ENCODE peak calls at places on chromosomes 1 and 21, in six cellular contexts. V, N, Z, J, D and W are unnamed samples.

GRCh38 chr21:15195768-15196167 is 131.0 kb upstream of the NRIP1 start:
- DNase-seq in V (no peak), N (no peak), Z (no peak), J (no peak), D (no peak), W (no peak)

GRCh38 chr1:204623365-204623893 is 62.1 kb downstream of the LRRN2 start:
- DNase-seq in V (peak), N (peak), Z (no peak), J (peak), D (no peak), W (no peak)

GRCh38 chr1:13498553-13498952 is 15.2 kb downstream of the LRRC38 start:
- DNase-seq in V (no peak), N (no peak), Z (no peak), J (no peak), D (no peak), W (no peak)

GRCh38 chr1:29713857-29714256 is 477.5 kb downstream of the PTPRU start:
- DNase-seq in V (peak), N (no peak), Z (no peak), J (peak), D (no peak), W (no peak)

GRCh38 chr21:37087188-37087587 is 14.1 kb downstream of the TTC3 start:
- DNase-seq in V (peak), N (peak), Z (no peak), J (peak), D (no peak), W (no peak)

GRCh38 chr1:23081376-23081775 is 62.1 kb downstream of the KDM1A start:
- DNase-seq in V (no peak), N (no peak), Z (no peak), J (peak), D (no peak), W (no peak)

GRCh38 chr1:99992760-99993467 is 23.1 kb downstream of the SLC35A3 start:
- DNase-seq in V (no peak), N (no peak), Z (no peak), J (peak), D (no peak), W (no peak)

GRCh38 chr1:9589719-9590157 is 1.0 kb downstream of the TMEM201 start:
- DNase-seq in V (peak), N (no peak), Z (no peak), J (no peak), D (no peak), W (no peak)

GRCh38 chr1:230215049-230215448 is 148.0 kb downstream of the GALNT2 start:
- DNase-seq in V (peak), N (peak), Z (peak), J (peak), D (no peak), W (no peak)

GRCh38 chr1:151918156-151918555 is 8.8 kb upstream of the THEM4 start:
- DNase-seq in V (no peak), N (no peak), Z (no peak), J (no peak), D (no peak), W (no peak)

GRCh38 chr1:189211742-189212141 is 1265.9 kb downstream of the BRINP3 start:
- DNase-seq in V (peak), N (no peak), Z (no peak), J (peak), D (no peak), W (no peak)

GRCh38 chr1:147618077-147618569 is 52.2 kb downstream of the ACP6 start:
- DNase-seq in V (no peak), N (no peak), Z (no peak), J (no peak), D (no peak), W (no peak)

GRCh38 chr1:210754931-210755670 is 378.8 kb downstream of the KCNH1 start:
- DNase-seq in V (peak), N (no peak), Z (no peak), J (no peak), D (no peak), W (no peak)

GRCh38 chr1:109613396-109614147 is 5.8 kb downstream of the GNAT2 start:
- DNase-seq in V (peak), N (no peak), Z (no peak), J (peak), D (no peak), W (no peak)

GRCh38 chr1:169601096-169601881 is 15.0 kb upstream of the F5 start:
- DNase-seq in V (peak), N (no peak), Z (no peak), J (peak), D (peak), W (peak)

GRCh38 chr1:152623203-152623844 is 421 bp upstream of the LCE3A start:
- DNase-seq in V (no peak), N (no peak), Z (no peak), J (no peak), D (peak), W (peak)

GRCh38 chr1:117346206-117346928 is 20.9 kb upstream of the MAN1A2 start:
- DNase-seq in V (no peak), N (no peak), Z (no peak), J (no peak), D (no peak), W (no peak)

GRCh38 chr1:41153750-41154274 is 88.3 kb downstream of the SCMH1 start:
- DNase-seq in V (no peak), N (no peak), Z (no peak), J (no peak), D (no peak), W (no peak)

GRCh38 chr1:31666290-31666963 is 21.8 kb upstream of the PEF1 start:
- DNase-seq in V (peak), N (peak), Z (no peak), J (peak), D (no peak), W (no peak)

GRCh38 chr1:52365091-52365745 is 787 bp downstream of the CC2D1B start:
- DNase-seq in V (peak), N (peak), Z (peak), J (peak), D (no peak), W (no peak)

GRCh38 chr21:44006017-44006624 is 6.0 kb upstream of the TRAPPC10 start:
- DNase-seq in V (peak), N (peak), Z (no peak), J (peak), D (no peak), W (no peak)

GRCh38 chr1:56527548-56528302 is 51.6 kb downstream of the PLPP3 start:
- DNase-seq in V (no peak), N (peak), Z (no peak), J (no peak), D (no peak), W (no peak)

GRCh38 chr21:25836396-25836795 is 101.6 kb downstream of the GABPA start:
- DNase-seq in V (no peak), N (no peak), Z (no peak), J (peak), D (no peak), W (no peak)

GRCh38 chr1:203197625-203198024 is 11.1 kb upstream of the CHI3L1 start:
- DNase-seq in V (peak), N (no peak), Z (no peak), J (peak), D (no peak), W (no peak)

GRCh38 chr1:228737613-228738012 is 2.3 kb downstream of the RHOU start:
- DNase-seq in V (no peak), N (no peak), Z (no peak), J (peak), D (no peak), W (no peak)

GRCh38 chr1:204296431-204296988 is 63.2 kb downstream of the PLEKHA6 start:
- DNase-seq in V (peak), N (no peak), Z (no peak), J (peak), D (no peak), W (no peak)

GRCh38 chr1:210360852-210361477 is 32.3 kb downstream of the HHAT start:
- DNase-seq in V (peak), N (no peak), Z (no peak), J (peak), D (peak), W (peak)

GRCh38 chr1:53799141-53799540 is 39.0 kb downstream of the NDC1 start:
- DNase-seq in V (no peak), N (no peak), Z (no peak), J (no peak), D (no peak), W (no peak)

GRCh38 chr1:161864577-161864976 is 98.5 kb downstream of the ATF6 start:
- DNase-seq in V (peak), N (no peak), Z (no peak), J (peak), D (no peak), W (no peak)
- TF ChIP-seq CTCF in V (peak), N (peak), Z (peak), J (peak), D (no peak), W (no peak)

GRCh38 chr1:202158810-202159533 is 1.4 kb downstream of the PTPN7 start:
- DNase-seq in V (no peak), N (no peak), Z (no peak), J (no peak), D (peak), W (no peak)
- TF ChIP-seq CTCF in V (no peak), N (no peak), Z (no peak), J (no peak), D (peak), W (peak)

DNA sequence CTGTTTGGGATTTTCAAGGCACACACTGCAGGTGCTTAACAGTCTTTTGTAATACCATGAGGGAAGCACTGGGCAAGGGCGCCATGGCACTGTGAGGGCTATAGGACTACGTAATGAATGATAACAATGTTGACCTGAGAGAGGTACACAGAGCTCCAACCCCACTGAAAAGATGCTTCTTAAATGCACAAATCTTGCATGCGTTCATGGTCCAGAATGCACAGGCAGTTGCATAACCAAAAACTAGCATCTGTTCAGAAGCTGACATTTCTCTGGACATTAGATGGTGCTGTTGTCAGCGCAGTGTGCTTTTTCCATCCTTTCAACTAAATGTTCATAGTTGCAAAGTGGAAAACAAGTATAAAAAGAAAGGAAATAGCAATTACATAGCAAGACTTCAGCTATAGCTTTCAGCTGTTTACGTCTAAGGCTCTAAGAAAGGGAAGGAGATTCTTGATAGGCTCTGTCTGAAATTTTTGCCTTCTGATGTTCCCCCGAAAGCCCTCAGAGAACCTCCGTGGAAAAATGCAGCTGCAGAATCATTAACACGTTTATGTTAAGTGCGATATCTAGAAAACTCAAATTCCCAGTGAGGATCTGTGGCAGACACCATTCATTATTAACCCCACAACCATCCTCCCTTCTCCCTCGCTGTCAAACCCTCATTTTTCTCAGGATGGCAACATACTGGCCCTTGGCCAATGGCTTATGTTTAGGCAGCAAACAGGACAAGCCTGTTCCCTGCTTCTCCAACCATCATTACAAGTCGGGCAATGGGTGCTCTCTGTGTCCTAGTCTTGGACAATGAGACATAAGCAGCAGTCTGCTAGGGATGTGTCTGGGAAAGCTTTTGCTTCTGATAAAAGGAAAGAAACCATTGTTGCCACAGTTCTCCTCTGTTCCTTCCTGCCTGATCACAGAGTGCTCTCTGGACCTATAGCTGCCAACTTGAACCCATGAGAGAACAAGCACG is 8.2 kb upstream of the TARBP1 start:
- DNase-seq in V (peak), N (peak), Z (no peak), J (peak), D (peak), W (no peak)
- TF ChIP-seq CTCF in V (peak), N (peak), Z (peak), J (peak), D (peak), W (peak)

GRCh38 chr1:69700770-69701169 is 133.0 kb downstream of the LRRC7 start:
- DNase-seq in V (peak), N (peak), Z (no peak), J (peak), D (no peak), W (no peak)
- TF ChIP-seq CTCF in V (peak), N (peak), Z (no peak), J (peak), D (no peak), W (peak)

GRCh38 chr1:236560213-236560771 is 36.5 kb downstream of the LGALS8 start:
- DNase-seq in V (no peak), N (no peak), Z (no peak), J (no peak), D (no peak), W (no peak)
- TF ChIP-seq CTCF in V (peak), N (no peak), Z (no peak), J (peak), D (no peak), W (no peak)

GRCh38 chr1:77539510-77540142 is 142.8 kb downstream of the ZZZ3 start:
- DNase-seq in V (peak), N (peak), Z (no peak), J (peak), D (no peak), W (no peak)
- TF ChIP-seq CTCF in V (no peak), N (no peak), Z (no peak), J (no peak), D (no peak), W (no peak)